ENCODE peak calls at places on chromosomes 7 and 10, in six cellular contexts. R is H9, Z is IMR-90, I is mesenchymal stem cell, J is H1, W is trophoblast cell. A is an unnamed sample.

GRCh38 chr7:117098457-117098856 is 145.2 kb downstream of the ST7 start:
- DNase-seq in R (no peak), Z (peak; percentile 99), I (peak; percentile 73), J (no peak), W (no peak), A (no peak)

GRCh38 chr10:61621538-61622150 is 41.1 kb upstream of the CABCOCO1 start:
- DNase-seq in R (no peak), Z (no peak), I (no peak), J (no peak), W (no peak), A (no peak)

GRCh38 chr10:78348416-78349164 is 314.9 kb downstream of the RPS24 start:
- DNase-seq in R (peak; percentile 5), Z (no peak), I (no peak), J (no peak), W (no peak), A (no peak)

GRCh38 chr10:17113889-17114288 is 15.7 kb downstream of the CUBN start:
- DNase-seq in R (no peak), Z (peak; percentile 75), I (no peak), J (no peak), W (no peak), A (no peak)

GRCh38 chr10:108307250-108307924 is 1142.9 kb upstream of the SORCS1 start:
- DNase-seq in R (no peak), Z (no peak), I (no peak), J (no peak), W (no peak), A (no peak)

GRCh38 chr10:73209705-73210104 is 37.4 kb downstream of the DNAJC9 start:
- DNase-seq in R (no peak), Z (peak; percentile 70), I (peak; percentile 38), J (no peak), W (no peak), A (no peak)

GRCh38 chr7:100476903-100477870 is 1.8 kb downstream of the TSC22D4 start:
- DNase-seq in R (peak; percentile 52), Z (no peak), I (no peak), J (no peak), W (no peak), A (no peak)

GRCh38 chr10:35986756-35987467 is 344.8 kb upstream of the FZD8 start:
- DNase-seq in R (no peak), Z (no peak), I (no peak), J (no peak), W (no peak), A (no peak)

GRCh38 chr10:62426086-62426485 is 51.9 kb downstream of the ZNF365 start:
- DNase-seq in R (no peak), Z (peak; percentile 60), I (no peak), J (no peak), W (no peak), A (no peak)

GRCh38 chr7:108076141-108076540 is 54.0 kb downstream of the LAMB4 start:
- DNase-seq in R (no peak), Z (no peak), I (no peak), J (no peak), W (peak; percentile 16), A (no peak)

GRCh38 chr7:108080094-108080656 is 50.0 kb downstream of the LAMB4 start:
- DNase-seq in R (no peak), Z (peak; percentile 39), I (peak; percentile 73), J (no peak), W (no peak), A (no peak)

GRCh38 chr7:108078156-108078781 is 51.9 kb downstream of the LAMB4 start:
- DNase-seq in R (no peak), Z (peak; percentile 34), I (peak; percentile 33), J (no peak), W (peak; percentile 22), A (no peak)

GRCh38 chr7:108079291-108080057 is 50.7 kb downstream of the LAMB4 start:
- DNase-seq in R (no peak), Z (peak; percentile 95), I (peak; percentile 85), J (no peak), W (no peak), A (no peak)

DNA sequence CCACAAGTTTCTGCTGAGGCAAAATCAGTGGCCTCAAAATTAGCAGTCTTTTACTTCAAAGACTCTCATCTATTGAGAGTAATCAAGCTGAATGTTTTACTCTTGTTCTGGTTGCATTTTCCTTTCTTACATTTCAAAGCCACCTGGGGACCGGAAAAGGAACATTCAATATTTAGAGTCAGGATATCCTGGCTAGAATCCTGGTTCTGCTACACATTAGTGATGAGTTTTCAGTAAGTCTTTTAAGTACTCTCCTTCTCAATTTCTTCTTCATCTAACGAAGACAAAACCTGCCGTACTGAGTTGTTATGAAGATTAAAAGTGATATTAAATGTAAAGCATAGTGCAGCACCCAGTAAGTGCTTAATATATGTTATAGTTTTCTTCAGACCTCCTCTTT is 52.4 kb downstream of the LAMB4 start:
- DNase-seq in R (no peak), Z (no peak), I (no peak), J (no peak), W (no peak), A (no peak)
- H3K14ac ChIP-seq in R (no peak overlapping the region), Z (no peak overlapping the region), I (no peak overlapping the region), J (no peak overlapping the region), W (no peak overlapping the region), A (no peak overlapping the region)

DNA sequence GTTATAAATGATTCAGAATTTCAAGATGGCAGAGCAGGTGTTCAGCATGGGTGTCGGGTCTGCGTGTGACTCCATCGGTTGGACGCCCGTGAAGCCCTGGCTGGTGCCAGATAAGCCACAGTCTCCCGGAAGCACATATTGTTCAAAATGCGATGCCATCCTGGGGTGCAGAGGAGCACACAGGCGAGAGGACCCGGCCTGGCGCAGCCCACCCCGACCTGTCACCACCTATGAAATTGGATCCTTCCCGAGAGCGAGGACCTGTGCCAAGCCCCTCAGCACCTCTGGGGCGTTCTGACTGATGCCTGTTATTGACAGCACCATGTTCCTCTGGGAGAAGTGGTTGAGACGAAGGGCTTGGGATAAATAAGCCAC is 110.1 kb downstream of the ACTR3B start:
- DNase-seq in R (no peak), Z (no peak), I (no peak), J (no peak), W (no peak), A (no peak)
- H4K91ac ChIP-seq in R (no peak overlapping the region), Z (no peak overlapping the region), I (no peak overlapping the region), J (no peak overlapping the region), W (no peak overlapping the region), A (no peak overlapping the region)

DNA sequence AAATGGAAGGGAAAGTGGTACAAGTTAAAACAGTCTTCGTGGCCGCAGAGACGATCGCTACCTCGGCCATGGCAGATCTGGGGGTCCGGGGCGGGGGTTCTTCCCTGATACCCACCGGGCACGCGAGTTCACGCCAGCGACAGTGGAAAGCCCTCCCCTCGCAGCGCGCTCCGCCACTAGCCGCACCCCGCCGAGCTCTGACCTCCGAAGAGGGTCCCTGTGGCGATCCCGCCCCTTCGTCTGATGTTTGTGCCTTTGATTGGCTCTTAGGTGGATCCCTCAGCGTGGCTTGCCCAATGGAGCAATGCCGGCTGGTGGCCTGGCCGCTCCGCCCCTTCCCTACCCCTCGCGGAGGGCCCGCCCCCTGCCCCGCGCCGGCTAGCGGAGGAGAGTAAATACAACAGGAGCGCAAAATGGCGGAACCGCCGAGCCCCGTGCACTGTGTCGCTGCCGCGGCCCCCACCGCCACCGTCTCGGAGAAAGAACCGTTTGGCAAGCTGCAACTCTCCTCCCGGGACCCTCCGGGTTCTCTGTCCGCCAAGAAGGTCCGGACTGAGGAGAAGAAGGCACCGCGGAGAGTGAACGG is at the start of gene RSBN1L:
- DNase-seq in R (peak; percentile 98), Z (peak; percentile 97), I (peak; percentile 99), J (peak; percentile 86), W (peak; percentile 98), A (peak; percentile 96)
- H3K14ac ChIP-seq in R (peak within 1 kb of the TSS; percentile 95), Z (peak within 1 kb of the TSS; percentile 97), I (no peak within 1 kb of the TSS), J (no peak within 1 kb of the TSS), W (peak within 1 kb of the TSS; percentile 57), A (peak within 1 kb of the TSS; percentile 92)

GRCh38 chr7:46932266-46932655 is 649.6 kb downstream of the TNS3 start:
- DNase-seq in R (no peak), Z (peak; percentile 6), I (no peak), J (no peak), W (no peak), A (no peak)
- H4K91ac ChIP-seq in R (no peak overlapping the region), Z (peak overlapping the region; percentile 79), I (no peak overlapping the region), J (no peak overlapping the region), W (no peak overlapping the region), A (no peak overlapping the region)

DNA sequence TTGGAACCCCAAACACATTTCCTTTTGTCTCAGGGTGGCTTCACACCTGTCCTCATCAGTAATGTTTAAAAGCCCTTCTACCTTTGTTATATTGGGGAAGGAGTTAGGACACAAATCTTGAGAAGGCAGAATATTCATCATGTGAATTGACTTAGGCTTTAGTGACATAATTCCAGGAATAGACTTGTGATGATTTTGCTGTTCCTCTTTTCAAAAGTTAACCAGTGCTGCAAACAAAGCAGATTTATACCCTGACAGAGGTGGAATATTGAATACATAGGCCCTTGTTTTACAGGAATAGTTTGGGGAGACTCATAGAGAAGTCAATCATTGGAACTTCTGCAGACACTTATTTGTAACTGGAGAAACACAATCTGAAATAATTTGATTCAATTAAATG is 27.0 kb downstream of the ZNF786 start:
- DNase-seq in R (no peak), Z (no peak), I (no peak), J (no peak), W (no peak), A (no peak)
- H3K14ac ChIP-seq in R (no peak overlapping the region), Z (no peak overlapping the region), I (no peak overlapping the region), J (no peak overlapping the region), W (no peak overlapping the region), A (no peak overlapping the region)

DNA sequence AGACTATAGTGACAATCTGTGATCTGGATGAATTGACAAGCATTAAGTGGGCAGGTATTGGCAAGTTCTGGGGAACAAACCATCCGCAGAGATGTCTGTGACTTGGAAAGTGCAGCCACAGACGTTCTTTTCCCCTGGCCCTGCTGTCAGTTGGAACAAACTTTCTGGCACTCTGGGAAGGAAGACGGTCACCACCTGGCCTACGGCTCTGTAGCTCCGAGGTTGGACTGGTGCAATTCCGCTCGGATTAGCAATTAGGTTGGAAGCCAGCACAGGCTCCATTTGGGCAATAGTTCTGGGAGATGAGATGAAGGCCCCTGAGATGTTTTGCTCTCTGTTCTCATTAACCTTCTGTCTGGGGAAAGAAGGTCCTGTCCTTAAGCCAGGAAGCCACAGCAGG is 437.5 kb downstream of the CALN1 start:
- DNase-seq in R (no peak), Z (no peak), I (no peak), J (no peak), W (no peak), A (no peak)
- H4K91ac ChIP-seq in R (no peak overlapping the region), Z (no peak overlapping the region), I (no peak overlapping the region), J (no peak overlapping the region), W (no peak overlapping the region), A (no peak overlapping the region)

DNA sequence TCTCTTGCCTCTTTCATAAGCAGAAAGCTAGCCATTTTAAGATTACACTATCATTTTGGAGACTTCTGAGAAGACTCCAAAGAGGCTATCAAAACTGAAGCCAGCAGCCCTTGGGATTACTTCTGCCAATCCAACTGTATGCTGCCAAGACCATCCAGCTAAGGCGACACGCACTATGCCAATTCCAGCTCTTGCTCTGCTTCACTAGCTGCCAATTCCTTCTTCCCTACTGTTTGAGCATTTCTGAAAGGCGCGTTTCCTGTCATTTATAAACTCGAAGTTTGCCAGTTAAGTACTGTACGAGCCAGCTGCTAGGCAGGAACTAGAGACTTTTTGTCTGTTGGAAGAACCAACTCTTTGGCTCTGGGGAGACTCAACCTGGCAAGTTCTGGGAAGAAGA is 36.5 kb downstream of the MALSU1 start:
- DNase-seq in R (no peak), Z (no peak), I (no peak), J (no peak), W (no peak), A (no peak)
- H3K14ac ChIP-seq in R (no peak overlapping the region), Z (peak overlapping the region; percentile 66), I (no peak overlapping the region), J (no peak overlapping the region), W (no peak overlapping the region), A (no peak overlapping the region)

A was measured in neuronal stem cell.